ENCODE peak calls at places on chromosomes 4 and X, in six cellular contexts. V, F, A, Z, M and Q are unnamed samples.

GRCh38 chrX:150291014-150291413 is 72.1 kb upstream of the MAMLD1 start:
- DNase-seq in V (no peak), F (no peak), A (no peak), Z (peak), M (no peak), Q (no peak)

GRCh38 chrX:68416592-68416991 is 16.7 kb downstream of the OPHN1 start:
- DNase-seq in V (no peak), F (no peak), A (no peak), Z (peak), M (no peak), Q (no peak)

GRCh38 chrX:108558217-108558616 is 118.6 kb downstream of the COL4A5 start:
- DNase-seq in V (no peak), F (no peak), A (no peak), Z (no peak), M (no peak), Q (no peak)

GRCh38 chrX:34371740-34372139 is 239.6 kb upstream of the FAM47A start:
- DNase-seq in V (no peak), F (no peak), A (no peak), Z (peak), M (no peak), Q (no peak)

GRCh38 chrX:133171962-133172708 is 46.0 kb downstream of the TFDP3 start:
- DNase-seq in V (no peak), F (no peak), A (no peak), Z (peak), M (peak), Q (no peak)

GRCh38 chrX:78213331-78213730 is 73.9 kb upstream of the TAF9B start:
- DNase-seq in V (no peak), F (no peak), A (no peak), Z (no peak), M (no peak), Q (no peak)

GRCh38 chrX:122094611-122095010 is 1047.2 kb downstream of the GLUD2 start:
- DNase-seq in V (no peak), F (no peak), A (no peak), Z (peak), M (no peak), Q (no peak)

GRCh38 chr4:183204793-183205192 is 105.7 kb downstream of the WWC2 start:
- DNase-seq in V (no peak), F (no peak), A (no peak), Z (no peak), M (no peak), Q (no peak)

GRCh38 chr4:46946914-46947313 is 37.9 kb upstream of the COX7B2 start:
- DNase-seq in V (no peak), F (no peak), A (no peak), Z (peak), M (no peak), Q (no peak)

GRCh38 chr4:19739101-19739651 is 512.5 kb upstream of the SLIT2 start:
- DNase-seq in V (no peak), F (no peak), A (no peak), Z (peak), M (no peak), Q (no peak)

GRCh38 chr4:85942107-85942506 is 417.7 kb downstream of the MAPK10 start:
- DNase-seq in V (no peak), F (no peak), A (no peak), Z (no peak), M (no peak), Q (no peak)

GRCh38 chr4:105215609-105216313 is 69.1 kb downstream of the TET2 start:
- DNase-seq in V (no peak), F (no peak), A (no peak), Z (peak), M (no peak), Q (no peak)

GRCh38 chr4:181150173-181150572 is 1093.0 kb upstream of the TENM3 start:
- DNase-seq in V (no peak), F (no peak), A (no peak), Z (no peak), M (no peak), Q (no peak)

GRCh38 chr4:189202869-189203271 is 737.8 kb upstream of the FRG1 start:
- DNase-seq in V (no peak), F (no peak), A (no peak), Z (peak), M (peak), Q (no peak)

GRCh38 chr4:124936427-124936826 is 223.9 kb upstream of the ANKRD50 start:
- DNase-seq in V (no peak), F (peak), A (peak), Z (no peak), M (no peak), Q (no peak)

GRCh38 chr4:146311238-146311970 is 97.1 kb downstream of the REELD1 start:
- DNase-seq in V (no peak), F (no peak), A (no peak), Z (no peak), M (no peak), Q (no peak)

GRCh38 chr4:149790172-149790907 is 25.3 kb downstream of the IQCM start:
- DNase-seq in V (no peak), F (no peak), A (no peak), Z (peak), M (no peak), Q (no peak)

GRCh38 chr4:110344165-110344564 is 131.8 kb upstream of the ENPEP start:
- DNase-seq in V (no peak), F (no peak), A (no peak), Z (no peak), M (peak), Q (no peak)
- TF ChIP-seq CTCF in V (no peak), F (no peak), A (peak), Z (no peak), M (peak), Q (no peak)

GRCh38 chrX:110401142-110401541 is 42.5 kb downstream of the RTL9 start:
- DNase-seq in V (no peak), F (no peak), A (no peak), Z (no peak), M (no peak), Q (no peak)
- TF ChIP-seq CTCF in V (no peak), F (no peak), A (no peak), Z (no peak), M (no peak), Q (no peak)

GRCh38 chrX:129497146-129497805 is 26.0 kb downstream of the SMARCA1 start:
- DNase-seq in V (no peak), F (no peak), A (no peak), Z (no peak), M (no peak), Q (no peak)
- TF ChIP-seq CTCF in V (no peak), F (no peak), A (no peak), Z (no peak), M (no peak), Q (no peak)

DNA sequence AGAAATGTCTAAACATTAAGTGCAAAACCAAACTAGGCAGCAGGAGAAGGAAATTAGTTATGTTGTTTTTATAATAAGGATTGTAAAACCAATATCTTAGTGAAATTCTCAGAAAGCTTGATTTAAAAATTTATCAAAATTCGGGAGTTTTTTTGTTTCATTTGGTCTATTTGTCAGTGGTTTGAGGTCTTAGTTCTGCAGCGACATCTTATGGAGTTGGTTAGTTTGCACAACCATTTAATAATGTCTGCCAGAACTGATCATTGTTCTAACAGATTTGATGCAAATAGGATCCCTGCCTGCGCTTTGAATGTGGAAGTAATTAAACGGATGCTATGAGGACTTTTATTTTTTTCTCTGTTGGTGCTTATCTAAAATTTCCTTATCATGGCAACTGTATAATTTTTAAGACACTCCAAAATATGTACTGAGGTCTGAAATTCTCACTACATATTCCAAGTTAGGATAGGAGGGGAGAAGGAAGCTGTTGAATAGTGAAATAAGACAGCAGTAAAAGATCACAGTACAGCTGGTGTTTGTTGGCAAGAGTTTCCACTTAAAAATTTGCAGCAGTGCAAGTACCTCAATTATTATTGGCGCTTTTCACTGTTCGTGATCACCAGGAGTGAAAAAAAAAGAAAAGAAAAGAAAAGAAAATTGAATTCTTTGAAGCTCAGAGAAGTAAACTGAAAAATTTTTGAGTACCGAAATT is 2521.4 kb downstream of the ARAP2 start:
- DNase-seq in V (no peak), F (no peak), A (no peak), Z (no peak), M (no peak), Q (no peak)
- TF ChIP-seq CTCF in V (no peak), F (no peak), A (no peak), Z (no peak), M (no peak), Q (no peak)

DNA sequence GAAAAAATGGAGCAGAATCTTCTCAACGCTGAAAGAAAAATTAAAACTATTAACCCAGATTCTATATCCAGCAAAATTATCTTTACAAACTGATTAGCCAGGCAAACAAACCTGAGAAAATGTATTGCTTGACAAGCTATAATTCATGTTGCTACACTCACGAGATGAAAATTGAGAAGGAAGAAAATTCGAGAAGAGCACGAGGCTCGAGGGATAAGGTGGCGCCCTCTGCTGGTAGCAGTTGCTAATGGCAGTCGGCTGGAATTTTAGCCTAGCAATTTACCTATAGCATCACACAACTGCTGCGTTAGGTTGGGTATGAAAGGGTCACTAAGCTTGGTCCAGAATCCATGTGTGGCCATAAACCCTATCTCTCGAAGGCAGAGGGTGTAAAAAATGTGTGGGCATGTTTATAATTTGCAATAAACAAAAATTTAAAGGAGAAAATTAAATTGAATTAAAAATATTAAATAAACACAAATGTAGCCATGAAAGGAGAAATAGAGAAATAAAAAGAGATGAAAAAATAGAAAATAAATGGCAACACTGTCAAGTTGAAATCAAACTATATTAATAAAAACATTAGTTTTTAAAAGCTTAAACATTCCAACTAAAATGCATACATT is 126.6 kb downstream of the PPP4R3C start:
- DNase-seq in V (no peak), F (no peak), A (no peak), Z (peak), M (peak), Q (no peak)
- TF ChIP-seq CTCF in V (no peak), F (no peak), A (peak), Z (peak), M (peak), Q (no peak)

GRCh38 chr4:28360681-28361080 is 1500.0 kb downstream of the STIM2 start:
- DNase-seq in V (no peak), F (no peak), A (no peak), Z (peak), M (no peak), Q (no peak)

GRCh38 chr4:28362169-28362568 is 1501.5 kb downstream of the STIM2 start:
- DNase-seq in V (no peak), F (no peak), A (no peak), Z (no peak), M (no peak), Q (no peak)

GRCh38 chr4:28354874-28355273 is 1494.2 kb downstream of the STIM2 start:
- DNase-seq in V (no peak), F (no peak), A (no peak), Z (no peak), M (no peak), Q (no peak)

DNA sequence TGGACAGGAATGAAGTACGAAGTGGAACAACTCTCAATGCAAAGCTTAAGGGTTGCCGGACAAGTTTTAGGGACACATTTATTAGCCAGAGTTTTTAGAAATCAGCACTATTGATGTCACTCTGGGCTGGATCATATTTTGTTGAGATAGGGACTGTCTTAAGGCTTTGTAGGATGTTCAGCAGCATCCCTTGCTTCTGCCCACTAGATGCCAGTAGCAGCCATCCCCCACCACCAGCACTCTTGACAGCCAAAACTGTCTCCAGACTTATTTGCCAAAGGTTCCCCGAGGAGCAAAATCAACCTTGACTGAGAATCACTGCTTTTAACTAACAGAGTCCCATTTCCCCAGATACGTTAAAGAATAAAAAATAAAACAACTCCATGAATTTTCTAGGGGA is 1497.3 kb downstream of the STIM2 start:
- DNase-seq in V (no peak), F (no peak), A (no peak), Z (peak), M (peak), Q (no peak)
- TF ChIP-seq CTCF in V (no peak), F (no peak), A (no peak), Z (peak), M (peak), Q (no peak)

DNA sequence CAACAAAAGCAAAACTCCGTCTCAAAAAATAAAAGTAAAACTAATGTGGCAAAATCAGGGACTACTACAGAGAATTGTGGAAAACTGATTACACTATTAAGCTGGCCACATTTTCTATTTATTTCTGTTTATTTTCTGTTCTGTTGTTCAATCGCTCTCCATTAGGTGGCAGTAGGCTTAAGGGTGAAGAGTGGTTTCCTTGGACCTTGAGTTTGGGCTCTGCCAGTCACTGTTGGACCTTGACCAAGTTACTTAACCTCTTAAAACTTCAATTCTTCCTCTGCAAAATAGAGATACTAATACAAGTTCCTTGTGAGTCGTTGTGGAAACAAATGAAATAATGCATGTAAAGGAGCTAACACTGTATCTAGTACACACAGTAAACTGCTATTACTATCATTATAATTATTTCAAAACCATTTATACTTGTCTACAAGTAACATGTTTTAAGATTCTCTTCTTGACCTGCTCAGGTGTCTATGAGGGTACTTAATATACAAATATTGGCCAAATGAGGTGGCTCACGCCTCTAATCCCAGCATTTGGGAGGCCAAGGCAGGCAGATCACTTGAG is 15.2 kb downstream of the HSD17B11 start:
- DNase-seq in V (no peak), F (peak), A (no peak), Z (peak), M (peak), Q (no peak)
- TF ChIP-seq CTCF in V (no peak), F (peak), A (peak), Z (peak), M (peak), Q (peak)

GRCh38 chrX:154132366-154132765 is 11.7 kb upstream of the OPN1LW start:
- DNase-seq in V (no peak), F (no peak), A (no peak), Z (no peak), M (no peak), Q (no peak)
- TF ChIP-seq CTCF in V (no peak), F (no peak), A (no peak), Z (no peak), M (no peak), Q (no peak)